ENCODE peak calls at places on chromosome 20, in nine cellular contexts. P is COR-L47, F is GM18507, W is G401, U is SHP77, A is NCI-H748 treated with DMSO at 0.1 percent for 48 hours, J is HS-27A, H is substantia nigra, I is RWPE2. T is an unnamed sample.

GRCh38 chr20:63025534-63026331 is 19.0 kb upstream of the BHLHE23 start:
- DNase-seq in H (no peak), U (no peak), I (peak; percentile 86), F (no peak), P (no peak), W (peak; percentile 69), J (no peak), A (no peak), T (no peak)

GRCh38 chr20:4014031-4014474 is 1.3 kb downstream of the RNF24 start:
- DNase-seq in U (peak; percentile 57), H (no peak), F (no peak), W (peak; percentile 94), A (peak; percentile 95), P (peak; percentile 79), I (peak; percentile 78), J (peak; percentile 51), T (peak; percentile 57)

GRCh38 chr20:46406986-46407670 is 713 bp upstream of the ELMO2 start:
- DNase-seq in J (no peak), H (no peak), F (peak; percentile 18), P (peak; percentile 91), I (peak; percentile 94), W (peak; percentile 85), A (peak; percentile 45), U (peak; percentile 83), T (peak; percentile 46)

GRCh38 chr20:62761058-62761758 is 35.1 kb upstream of the MRGBP start:
- DNase-seq in A (no peak), H (no peak), W (peak; percentile 43), F (no peak), I (no peak), P (no peak), U (no peak), J (no peak), T (no peak)

GRCh38 chr20:64254571-64255360 is 782 bp upstream of the PCMTD2 start:
- DNase-seq in J (no peak), W (no peak), U (no peak), I (no peak), A (no peak), F (no peak), P (no peak), H (no peak), T (no peak)

GRCh38 chr20:44079968-44080560 is 106.9 kb downstream of the JPH2 start:
- DNase-seq in I (peak; percentile 67), J (no peak), H (no peak), A (no peak), U (no peak), F (no peak), P (no peak), W (no peak), T (no peak)

GRCh38 chr20:36875702-36876472 is at the start of gene TLDC2:
- DNase-seq in P (no peak), J (no peak), A (no peak), W (no peak), I (no peak), H (no peak), F (no peak), U (no peak), T (no peak)

GRCh38 chr20:41650221-41650948 is 32.2 kb upstream of the CHD6 start:
- DNase-seq in A (peak; percentile 98), W (peak; percentile 65), U (peak; percentile 88), H (no peak), F (no peak), J (no peak), P (peak; percentile 90), I (no peak), T (peak; percentile 94)

GRCh38 chr20:62752671-62753501 is 43.4 kb upstream of the MRGBP start:
- DNase-seq in W (no peak), U (no peak), J (no peak), I (peak; percentile 87), H (no peak), F (no peak), A (no peak), P (no peak), T (no peak)

GRCh38 chr20:420721-421574 is 12.8 kb downstream of the RBCK1 start:
- DNase-seq in W (no peak), P (peak; percentile 60), F (no peak), J (no peak), U (peak; percentile 10), H (no peak), I (no peak), A (no peak), T (peak; percentile 90)

GRCh38 chr20:52983726-52984450 is 11.7 kb downstream of the TSHZ2 start:
- DNase-seq in U (no peak), H (no peak), J (no peak), F (no peak), I (no peak), A (no peak), W (no peak), P (no peak), T (no peak)

GRCh38 chr20:10857362-10858070 is 183.7 kb upstream of the JAG1 start:
- DNase-seq in J (no peak), F (no peak), H (no peak), I (no peak), A (no peak), U (no peak), W (no peak), P (no peak), T (no peak)